ENCODE peak calls at places on chromosomes 12 and 14, in eight cellular contexts. One of them, this sample, is unnamed.

GRCh38 chr14:94329857-94330256 is 6.7 kb upstream of the SERPINA6 start:
- DNase-seq in cardiac muscle cell: no peak
- DNase-seq in upper lobe of right lung: no peak
- DNase-seq in thoracic aorta: no peak
- DNase-seq in GM23338: no peak
- DNase-seq in body of pancreas: no peak
- DNase-seq in fibroblast of lung: no peak
- DNase-seq in right lobe of liver: no peak
- DNase-seq in this sample: no peak

GRCh38 chr12:96677363-96677762 is 188.0 kb downstream of the CFAP54 start:
- DNase-seq in cardiac muscle cell: no peak
- DNase-seq in upper lobe of right lung: no peak
- DNase-seq in thoracic aorta: no peak
- DNase-seq in GM23338: no peak
- DNase-seq in body of pancreas: no peak
- DNase-seq in fibroblast of lung: no peak
- DNase-seq in right lobe of liver: no peak
- DNase-seq in this sample: no peak

GRCh38 chr12:12487490-12487889 is 75.2 kb downstream of the DUSP16 start:
- DNase-seq in cardiac muscle cell: no peak
- DNase-seq in upper lobe of right lung: no peak
- DNase-seq in thoracic aorta: no peak
- DNase-seq in GM23338: no peak
- DNase-seq in body of pancreas: no peak
- DNase-seq in fibroblast of lung: no peak
- DNase-seq in right lobe of liver: no peak
- DNase-seq in this sample: no peak

GRCh38 chr14:95515523-95516517 is 630 bp downstream of the SYNE3 start:
- DNase-seq in cardiac muscle cell: peak; percentile 83
- DNase-seq in upper lobe of right lung: peak; percentile 87
- DNase-seq in thoracic aorta: no peak
- DNase-seq in GM23338: peak; percentile 78
- DNase-seq in body of pancreas: peak; percentile 52
- DNase-seq in fibroblast of lung: peak; percentile 52
- DNase-seq in right lobe of liver: peak; percentile 82
- DNase-seq in this sample: no peak

GRCh38 chr12:89179983-89180382 is 172.3 kb downstream of the DUSP6 start:
- DNase-seq in cardiac muscle cell: no peak
- DNase-seq in upper lobe of right lung: no peak
- DNase-seq in thoracic aorta: peak; percentile 4
- DNase-seq in GM23338: no peak
- DNase-seq in body of pancreas: no peak
- DNase-seq in fibroblast of lung: peak; percentile 72
- DNase-seq in right lobe of liver: no peak
- DNase-seq in this sample: no peak

GRCh38 chr12:83954939-83955601 is 957.5 kb downstream of the SLC6A15 start:
- DNase-seq in cardiac muscle cell: no peak
- DNase-seq in upper lobe of right lung: no peak
- DNase-seq in thoracic aorta: no peak
- DNase-seq in GM23338: peak; percentile 73
- DNase-seq in body of pancreas: no peak
- DNase-seq in fibroblast of lung: no peak
- DNase-seq in right lobe of liver: no peak
- DNase-seq in this sample: no peak

GRCh38 chr12:52126605-52127578 is 47.4 kb downstream of the SMIM41 start:
- DNase-seq in cardiac muscle cell: no peak
- DNase-seq in upper lobe of right lung: peak; percentile 61
- DNase-seq in thoracic aorta: no peak
- DNase-seq in GM23338: no peak
- DNase-seq in body of pancreas: no peak
- DNase-seq in fibroblast of lung: no peak
- DNase-seq in right lobe of liver: no peak
- DNase-seq in this sample: no peak

GRCh38 chr14:102893452-102893851 is 29.0 kb upstream of the AMN start:
- DNase-seq in cardiac muscle cell: no peak
- DNase-seq in upper lobe of right lung: peak; percentile 59
- DNase-seq in thoracic aorta: no peak
- DNase-seq in GM23338: no peak
- DNase-seq in body of pancreas: no peak
- DNase-seq in fibroblast of lung: peak; percentile 91
- DNase-seq in right lobe of liver: peak; percentile 88
- DNase-seq in this sample: no peak

GRCh38 chr14:67675219-67675582 is 769 bp upstream of the VTI1B start:
- DNase-seq in cardiac muscle cell: no peak
- DNase-seq in upper lobe of right lung: no peak
- DNase-seq in thoracic aorta: no peak
- DNase-seq in GM23338: no peak
- DNase-seq in body of pancreas: no peak
- DNase-seq in fibroblast of lung: no peak
- DNase-seq in right lobe of liver: no peak
- DNase-seq in this sample: no peak

GRCh38 chr14:22887260-22887989 is 4.4 kb downstream of the REM2 start:
- DNase-seq in cardiac muscle cell: peak; percentile 89
- DNase-seq in upper lobe of right lung: no peak
- DNase-seq in thoracic aorta: no peak
- DNase-seq in GM23338: peak; percentile 95
- DNase-seq in body of pancreas: peak; percentile 75
- DNase-seq in fibroblast of lung: peak; percentile 79
- DNase-seq in right lobe of liver: no peak
- DNase-seq in this sample: peak; percentile 92

GRCh38 chr12:121849211-121849610 is 9.4 kb downstream of the HPD start:
- DNase-seq in cardiac muscle cell: no peak
- DNase-seq in upper lobe of right lung: no peak
- DNase-seq in thoracic aorta: no peak
- DNase-seq in GM23338: no peak
- DNase-seq in body of pancreas: no peak
- DNase-seq in fibroblast of lung: no peak
- DNase-seq in right lobe of liver: no peak
- DNase-seq in this sample: no peak

GRCh38 chr12:78146365-78146772 is 315.7 kb downstream of the NAV3 start:
- DNase-seq in cardiac muscle cell: peak; percentile 59
- DNase-seq in upper lobe of right lung: no peak
- DNase-seq in thoracic aorta: no peak
- DNase-seq in GM23338: peak; percentile 63
- DNase-seq in body of pancreas: no peak
- DNase-seq in fibroblast of lung: peak; percentile 47
- DNase-seq in right lobe of liver: no peak
- DNase-seq in this sample: no peak

GRCh38 chr14:44291516-44291915 is 215.6 kb downstream of the FSCB start:
- DNase-seq in cardiac muscle cell: no peak
- DNase-seq in upper lobe of right lung: no peak
- DNase-seq in thoracic aorta: no peak
- DNase-seq in GM23338: no peak
- DNase-seq in body of pancreas: no peak
- DNase-seq in fibroblast of lung: no peak
- DNase-seq in right lobe of liver: no peak
- DNase-seq in this sample: no peak

GRCh38 chr12:43882578-43883178 is 46.8 kb downstream of the TMEM117 start:
- DNase-seq in cardiac muscle cell: peak; percentile 62
- DNase-seq in upper lobe of right lung: no peak
- DNase-seq in thoracic aorta: no peak
- DNase-seq in GM23338: peak; percentile 79
- DNase-seq in body of pancreas: no peak
- DNase-seq in fibroblast of lung: peak; percentile 50
- DNase-seq in right lobe of liver: no peak
- DNase-seq in this sample: no peak

GRCh38 chr14:20247651-20248246 is 8.7 kb downstream of the OR11H4 start:
- DNase-seq in cardiac muscle cell: no peak
- DNase-seq in upper lobe of right lung: no peak
- DNase-seq in thoracic aorta: no peak
- DNase-seq in GM23338: peak; percentile 66
- DNase-seq in body of pancreas: no peak
- DNase-seq in fibroblast of lung: no peak
- DNase-seq in right lobe of liver: no peak
- DNase-seq in this sample: no peak
- TF ChIP-seq CTCF in cardiac muscle cell: no peak
- TF ChIP-seq CTCF in upper lobe of right lung: peak; percentile 16
- TF ChIP-seq CTCF in thoracic aorta: no peak
- TF ChIP-seq CTCF in GM23338: peak; percentile 69
- TF ChIP-seq CTCF in body of pancreas: peak; percentile 67
- TF ChIP-seq CTCF in fibroblast of lung: no peak
- TF ChIP-seq CTCF in right lobe of liver: peak; percentile 32
- TF ChIP-seq CTCF in this sample: peak; percentile 20

GRCh38 chr14:75299064-75299463 is 20.4 kb downstream of the FOS start:
- DNase-seq in cardiac muscle cell: no peak
- DNase-seq in upper lobe of right lung: peak; percentile 77
- DNase-seq in thoracic aorta: no peak
- DNase-seq in GM23338: no peak
- DNase-seq in body of pancreas: no peak
- DNase-seq in fibroblast of lung: peak; percentile 23
- DNase-seq in right lobe of liver: no peak
- DNase-seq in this sample: no peak

GRCh38 chr14:75299576-75299975 is 20.9 kb downstream of the FOS start:
- DNase-seq in cardiac muscle cell: no peak
- DNase-seq in upper lobe of right lung: no peak
- DNase-seq in thoracic aorta: no peak
- DNase-seq in GM23338: no peak
- DNase-seq in body of pancreas: no peak
- DNase-seq in fibroblast of lung: no peak
- DNase-seq in right lobe of liver: no peak
- DNase-seq in this sample: no peak

GRCh38 chr14:75298187-75298985 is 19.8 kb downstream of the FOS start:
- DNase-seq in cardiac muscle cell: no peak
- DNase-seq in upper lobe of right lung: peak; percentile 88
- DNase-seq in thoracic aorta: no peak
- DNase-seq in GM23338: no peak
- DNase-seq in body of pancreas: no peak
- DNase-seq in fibroblast of lung: no peak
- DNase-seq in right lobe of liver: peak; percentile 70
- DNase-seq in this sample: no peak

GRCh38 chr14:75303415-75303814 is 24.8 kb downstream of the FOS start:
- DNase-seq in cardiac muscle cell: peak; percentile 82
- DNase-seq in upper lobe of right lung: peak; percentile 60
- DNase-seq in thoracic aorta: no peak
- DNase-seq in GM23338: peak; percentile 90
- DNase-seq in body of pancreas: peak; percentile 77
- DNase-seq in fibroblast of lung: peak; percentile 50
- DNase-seq in right lobe of liver: no peak
- DNase-seq in this sample: no peak

DNA sequence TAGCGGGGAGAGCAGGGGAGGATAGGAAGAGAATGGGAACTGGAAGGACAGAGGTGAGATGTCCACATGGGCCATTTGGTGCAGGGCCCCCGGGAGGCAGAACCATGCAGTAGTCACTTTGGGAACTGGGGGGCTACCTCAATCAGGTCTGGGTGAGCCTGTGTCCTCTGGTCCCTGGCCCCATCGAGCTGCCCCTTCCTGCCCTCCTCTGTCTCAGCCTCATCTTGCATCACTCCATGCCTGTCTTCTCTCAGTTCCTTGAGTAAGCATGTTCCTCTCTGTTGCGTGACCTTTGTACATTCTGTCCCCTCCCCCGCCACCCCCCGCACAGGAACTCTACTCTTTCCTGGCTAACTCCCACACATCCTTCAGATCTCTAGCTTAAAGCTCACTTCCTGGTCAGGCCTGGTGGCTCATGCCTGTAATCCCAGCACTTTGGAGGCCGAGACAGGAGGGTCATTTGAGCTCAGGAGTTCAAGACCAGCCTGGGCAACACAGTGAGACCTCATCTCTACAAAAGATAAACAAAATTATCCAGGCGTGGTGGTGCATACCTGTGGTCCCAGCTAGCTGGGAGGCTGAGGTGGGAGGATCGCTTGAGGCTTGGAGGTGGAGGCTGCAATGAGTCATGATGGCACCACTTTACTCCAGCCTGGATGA is 23.2 kb downstream of the FOS start:
- DNase-seq in cardiac muscle cell: no peak
- DNase-seq in upper lobe of right lung: peak; percentile 84
- DNase-seq in thoracic aorta: no peak
- DNase-seq in GM23338: no peak
- DNase-seq in body of pancreas: no peak
- DNase-seq in fibroblast of lung: no peak
- DNase-seq in right lobe of liver: no peak
- DNase-seq in this sample: no peak
- H3K4me3 ChIP-seq in cardiac muscle cell: no peak overlapping the region
- H3K4me3 ChIP-seq in upper lobe of right lung: no peak overlapping the region
- H3K4me3 ChIP-seq in thoracic aorta: no peak overlapping the region
- H3K4me3 ChIP-seq in GM23338: no peak overlapping the region
- H3K4me3 ChIP-seq in body of pancreas: no peak overlapping the region
- H3K4me3 ChIP-seq in fibroblast of lung: no peak overlapping the region
- H3K4me3 ChIP-seq in right lobe of liver: no peak overlapping the region
- H3K4me3 ChIP-seq in this sample: no peak overlapping the region

GRCh38 chr12:66746489-66747201 is 67.8 kb upstream of the GRIP1 start:
- DNase-seq in cardiac muscle cell: no peak
- DNase-seq in upper lobe of right lung: no peak
- DNase-seq in thoracic aorta: no peak
- DNase-seq in GM23338: peak; percentile 39
- DNase-seq in body of pancreas: no peak
- DNase-seq in fibroblast of lung: no peak
- DNase-seq in right lobe of liver: no peak
- DNase-seq in this sample: no peak
- H3K27me3 ChIP-seq in cardiac muscle cell: no peaks in the 10 kb centered on the region
- H3K27me3 ChIP-seq in upper lobe of right lung: no peaks in the 10 kb centered on the region
- H3K27me3 ChIP-seq in thoracic aorta: no peaks in the 10 kb centered on the region
- H3K27me3 ChIP-seq in GM23338: no peaks in the 10 kb centered on the region
- H3K27me3 ChIP-seq in body of pancreas: no peaks in the 10 kb centered on the region
- H3K27me3 ChIP-seq in fibroblast of lung: peaks cover 2% of the 10 kb centered on the region
- H3K27me3 ChIP-seq in right lobe of liver: no peaks in the 10 kb centered on the region
- H3K27me3 ChIP-seq in this sample: no peaks in the 10 kb centered on the region

DNA sequence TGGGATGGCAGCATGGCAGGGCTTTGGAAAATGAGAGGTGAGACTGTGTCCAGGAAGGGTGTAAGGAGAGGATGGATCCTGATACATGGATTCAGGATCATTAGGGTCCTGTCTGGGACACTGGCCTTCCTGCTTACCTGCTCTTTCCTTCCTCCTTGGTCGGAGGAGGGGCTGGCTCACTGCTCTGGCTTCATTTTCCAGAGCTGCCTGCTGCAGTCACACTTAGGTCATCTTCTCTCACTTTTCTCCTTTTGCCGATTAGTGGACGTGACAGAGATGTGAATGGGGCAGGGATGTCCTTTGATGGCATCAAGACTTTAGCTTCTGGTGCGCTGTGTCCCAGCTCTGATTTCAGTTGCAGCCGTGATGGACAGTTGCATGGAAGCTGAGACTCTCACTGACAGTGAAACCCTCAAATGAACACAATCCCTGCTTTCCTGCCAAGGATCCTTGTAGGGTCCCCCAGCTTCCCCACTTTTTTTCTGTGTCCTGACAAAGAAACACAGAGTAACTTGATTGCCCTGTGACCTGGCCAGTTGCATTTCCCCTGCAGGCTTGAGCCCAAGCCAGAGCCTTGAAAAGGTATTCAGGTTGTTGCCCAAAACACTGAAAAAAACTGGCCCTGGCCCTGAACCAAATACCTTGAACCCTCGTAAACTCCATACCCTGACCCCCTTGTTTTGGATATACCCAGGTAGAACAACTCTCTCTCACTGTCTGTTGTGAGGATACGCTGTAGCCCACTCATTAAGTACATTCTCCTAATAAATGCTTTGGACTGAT is 756 bp upstream of the CIDEB start:
- DNase-seq in cardiac muscle cell: no peak
- DNase-seq in upper lobe of right lung: no peak
- DNase-seq in thoracic aorta: no peak
- DNase-seq in GM23338: no peak
- DNase-seq in body of pancreas: no peak
- DNase-seq in fibroblast of lung: no peak
- DNase-seq in right lobe of liver: peak; percentile 58
- DNase-seq in this sample: no peak
- TF ChIP-seq CTCF in cardiac muscle cell: no peak
- TF ChIP-seq CTCF in upper lobe of right lung: peak; percentile 13
- TF ChIP-seq CTCF in thoracic aorta: no peak
- TF ChIP-seq CTCF in GM23338: no peak
- TF ChIP-seq CTCF in body of pancreas: no peak
- TF ChIP-seq CTCF in fibroblast of lung: no peak
- TF ChIP-seq CTCF in right lobe of liver: no peak
- TF ChIP-seq CTCF in this sample: no peak